ENCODE peak calls at places on chromosomes 11 and 22, in five cellular contexts. H is gastrocnemius medialis, E is pancreas, R is tibial artery, Y is fibroblast of the aortic adventitia. T is an unnamed sample.

GRCh38 chr11:40293655-40294342 is 1165.7 kb downstream of the LRRC4C start:
- DNase-seq in H (peak; percentile 19), R (peak; percentile 50), E (peak; percentile 27), Y (peak; percentile 91), T (peak; percentile 92)

GRCh38 chr11:121741954-121742361 is 289.2 kb upstream of the SORL1-AS1 start:
- DNase-seq in R (peak; percentile 81), H (peak; percentile 18), E (no peak), Y (peak; percentile 100), T (peak; percentile 84)

GRCh38 chr11:2257023-2257700 is 13.2 kb downstream of the ASCL2 start:
- DNase-seq in H (no peak), Y (no peak), R (no peak), E (no peak), T (no peak)

GRCh38 chr11:109071712-109072524 is 350.1 kb upstream of the C11orf87 start:
- DNase-seq in H (peak; percentile 74), E (no peak), R (peak; percentile 23), Y (peak; percentile 98), T (peak; percentile 95)

GRCh38 chr11:95563859-95564258 is 225.7 kb downstream of the FAM76B start:
- DNase-seq in E (no peak), R (no peak), H (no peak), Y (peak; percentile 65), T (peak; percentile 13)

GRCh38 chr11:123543796-123544195 is 110.6 kb downstream of the SCN3B start:
- DNase-seq in R (no peak), H (no peak), Y (peak; percentile 80), E (no peak), T (peak; percentile 59)

GRCh38 chr11:128453444-128454336 is 133.7 kb downstream of the ETS1 start:
- DNase-seq in R (peak; percentile 73), H (peak; percentile 72), E (peak; percentile 47), Y (peak; percentile 98), T (peak; percentile 96)

GRCh38 chr22:44869196-44869595 is 116.8 kb downstream of the ARHGAP8 start:
- DNase-seq in H (no peak), E (no peak), Y (no peak), R (no peak), T (no peak)

GRCh38 chr11:36455658-36456111 is 54.4 kb downstream of the TRAF6 start:
- DNase-seq in H (peak; percentile 73), R (peak; percentile 86), Y (peak; percentile 95), E (no peak), T (peak; percentile 97)

GRCh38 chr11:109512249-109512648 is 90.3 kb downstream of the C11orf87 start:
- DNase-seq in E (no peak), H (no peak), R (no peak), Y (no peak), T (no peak)

GRCh38 chr11:72750086-72750485 is 2.1 kb downstream of the ARAP1 start:
- DNase-seq in Y (no peak), R (no peak), H (no peak), E (no peak), T (no peak)

GRCh38 chr11:72752088-72752914 is at the start of gene ARAP1:
- DNase-seq in Y (peak; percentile 58), E (peak; percentile 66), R (peak; percentile 64), H (peak; percentile 66), T (peak; percentile 67)

GRCh38 chr11:72753341-72754148 is 1.3 kb upstream of the ARAP1 start:
- DNase-seq in H (no peak), E (no peak), Y (no peak), R (no peak), T (no peak)

GRCh38 chr11:72751293-72752087 is 718 bp downstream of the ARAP1 start:
- DNase-seq in E (no peak), H (no peak), Y (no peak), R (no peak), T (no peak)

DNA sequence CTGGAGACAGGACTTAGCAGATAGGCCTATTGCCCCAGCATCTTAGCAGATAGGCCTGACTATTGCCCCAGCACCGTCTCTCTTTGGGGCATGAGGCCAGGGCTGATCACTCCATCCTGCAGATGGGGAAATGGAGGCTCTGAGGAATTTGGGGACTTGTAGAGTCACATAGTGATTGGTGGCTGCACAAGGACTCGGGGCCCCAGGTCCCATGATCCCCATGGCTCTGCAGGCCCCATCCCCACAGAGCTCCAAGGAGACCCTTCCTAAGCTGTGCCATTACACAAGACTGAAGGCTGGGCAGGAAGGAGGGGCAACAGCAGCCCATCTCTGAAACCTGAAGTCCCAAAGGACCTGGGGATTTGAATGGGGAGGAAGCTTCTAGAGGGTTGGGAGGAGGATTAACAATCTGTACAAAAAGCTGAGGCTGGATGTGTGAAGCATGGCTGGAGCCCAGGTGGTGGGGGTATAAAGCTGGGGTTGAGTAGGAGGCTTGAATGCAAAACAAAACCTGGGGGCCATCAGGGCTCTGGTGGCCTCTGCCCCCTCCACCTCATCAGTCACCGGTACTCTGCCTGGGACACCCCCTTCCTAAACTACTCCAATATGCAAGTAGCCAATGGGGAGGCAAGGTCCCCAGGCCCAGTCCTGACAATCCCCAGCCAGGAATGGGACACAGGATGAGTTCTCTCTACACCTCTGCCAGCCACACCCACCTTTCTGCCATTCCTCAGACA is 1.5 kb downstream of the ARAP1 start:
- DNase-seq in E (no peak), Y (no peak), R (no peak), H (no peak), T (no peak)
- H3K4me3 ChIP-seq in E (peak overlapping the region; percentile 76), Y (peak overlapping the region; percentile 83), R (no peak overlapping the region), H (no peak overlapping the region), T (peak overlapping the region; percentile 80)

DNA sequence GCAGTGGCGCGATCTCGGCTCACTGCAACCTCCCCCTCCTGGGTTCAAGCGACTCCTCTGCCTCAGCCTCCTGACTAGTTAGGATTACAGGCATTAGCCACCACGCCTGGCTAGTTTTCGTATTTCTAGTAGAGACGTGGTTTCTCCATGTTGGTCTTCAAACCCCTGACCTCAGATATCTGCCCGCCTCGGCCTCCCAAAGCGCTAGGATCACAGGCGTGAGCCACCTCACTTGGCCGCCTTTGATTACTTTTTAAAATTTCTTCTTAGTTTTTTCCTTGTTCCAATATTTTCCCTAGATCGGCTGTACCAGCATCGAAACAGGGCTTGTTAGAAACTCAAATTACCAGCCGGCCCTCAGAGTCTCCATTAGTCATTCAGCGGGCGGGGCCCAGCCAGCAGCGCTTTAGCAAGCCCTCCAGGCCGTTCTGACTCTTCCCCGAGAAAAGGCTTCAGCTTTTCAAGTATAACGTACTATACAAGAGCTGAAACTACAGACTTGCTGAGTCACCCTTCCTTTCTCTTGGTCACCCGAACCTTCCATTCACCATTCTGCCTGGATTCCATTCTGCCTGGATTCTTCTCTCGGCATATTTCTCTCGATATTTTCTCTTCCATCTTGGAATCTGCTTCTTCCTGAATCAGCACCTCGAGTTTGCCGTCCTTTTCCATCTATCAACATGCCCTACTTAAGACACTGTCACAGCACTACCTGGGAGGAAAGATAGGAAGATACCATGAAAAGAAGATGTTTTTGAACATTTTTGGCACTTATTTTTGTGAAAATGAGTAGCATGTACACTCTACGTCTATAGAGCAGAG is 6.7 kb upstream of the CAPRIN1 start:
- DNase-seq in R (peak; percentile 24), E (no peak), H (no peak), Y (peak; percentile 89), T (peak; percentile 72)
- H3K4me3 ChIP-seq in R (no peak overlapping the region), E (no peak overlapping the region), H (no peak overlapping the region), Y (peak overlapping the region; percentile 0), T (no peak overlapping the region)

DNA sequence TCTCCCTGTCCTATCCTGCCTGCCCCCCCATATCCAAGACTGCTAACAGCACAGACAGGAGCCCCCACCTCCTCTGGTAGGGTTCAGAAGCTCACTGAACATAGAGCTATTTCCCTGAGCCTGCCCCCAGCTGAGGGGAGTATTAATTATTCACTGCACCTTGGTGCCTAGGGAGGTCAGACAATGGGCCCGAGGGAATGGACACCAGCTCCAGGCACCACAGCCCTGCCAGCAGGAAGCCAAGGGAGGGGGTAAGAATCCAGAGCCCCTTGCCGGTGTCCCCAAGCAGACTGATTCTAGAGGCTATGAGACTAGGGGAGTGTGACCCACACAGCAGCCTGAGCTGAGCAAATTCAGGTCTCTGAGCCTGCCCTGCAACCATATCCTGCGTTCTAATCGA is 3.1 kb downstream of the GDPD5 start:
- DNase-seq in H (no peak), Y (no peak), R (no peak), E (no peak), T (no peak)
- H3K4me3 ChIP-seq in H (no peak overlapping the region), Y (no peak overlapping the region), R (no peak overlapping the region), E (no peak overlapping the region), T (no peak overlapping the region)

GRCh38 chr11:28529046-28529445 is 420.9 kb downstream of the METTL15 start:
- DNase-seq in H (no peak), E (no peak), R (no peak), Y (no peak), T (no peak)
- H3K4me3 ChIP-seq in H (no peak overlapping the region), E (no peak overlapping the region), R (no peak overlapping the region), Y (no peak overlapping the region), T (no peak overlapping the region)

GRCh38 chr22:46073683-46074504 is 76.4 kb upstream of the PPARA start:
- DNase-seq in R (peak; percentile 41), E (no peak), Y (peak; percentile 53), H (peak; percentile 86), T (peak; percentile 49)
- H3K4me3 ChIP-seq in R (peak overlapping the region; percentile 90), E (peak overlapping the region; percentile 87), Y (peak overlapping the region; percentile 98), H (peak overlapping the region; percentile 78), T (peak overlapping the region; percentile 77)

GRCh38 chr11:69887330-69887729 is 68.1 kb upstream of the FGF3 start:
- DNase-seq in E (no peak), Y (no peak), H (no peak), R (no peak), T (no peak)
- H3K4me3 ChIP-seq in E (no peak overlapping the region), Y (no peak overlapping the region), H (no peak overlapping the region), R (no peak overlapping the region), T (no peak overlapping the region)

GRCh38 chr22:23184100-23184763 is 3.9 kb downstream of the BCR start:
- DNase-seq in Y (no peak), R (no peak), H (no peak), E (no peak), T (no peak)
- H3K4me3 ChIP-seq in Y (no peak overlapping the region), R (peak overlapping the region; percentile 74), H (no peak overlapping the region), E (peak overlapping the region; percentile 65), T (peak overlapping the region; percentile 71)

GRCh38 chr11:12075291-12075690 is 35.1 kb upstream of the MICAL2 start:
- DNase-seq in E (no peak), R (no peak), Y (no peak), H (no peak), T (no peak)

GRCh38 chr11:12076840-12077534 is 33.4 kb upstream of the MICAL2 start:
- DNase-seq in R (no peak), H (no peak), Y (no peak), E (no peak), T (no peak)

GRCh38 chr11:12077535-12078280 is 32.7 kb upstream of the MICAL2 start:
- DNase-seq in Y (no peak), E (no peak), H (no peak), R (no peak), T (no peak)

GRCh38 chr11:12074529-12075195 is 35.7 kb upstream of the MICAL2 start:
- DNase-seq in E (no peak), Y (no peak), H (peak; percentile 52), R (no peak), T (no peak)

GRCh38 chr11:12075822-12076821 is 34.3 kb upstream of the MICAL2 start:
- DNase-seq in H (peak; percentile 75), R (peak; percentile 75), E (no peak), Y (peak; percentile 97), T (peak; percentile 96)
- H3K4me3 ChIP-seq in H (no peak overlapping the region), R (peak overlapping the region; percentile 16), E (no peak overlapping the region), Y (no peak overlapping the region), T (no peak overlapping the region)

T was measured in fibroblast of pulmonary artery.